ENCODE peak calls at places on chromosomes 4 and X, in four cellular contexts. One of them, this sample, is unnamed.

GRCh38 chr4:79575709-79576479 is 167.9 kb upstream of the GK2 start:
- DNase-seq in activated CD8-positive, alpha-beta T cell treated with anti-CD3 and anti-CD28 coated beads, Interleukin-2, amount 10 ng/mL, durations not matched to agents 7 days and 5 days: no peak
- DNase-seq in C1 segment of cervical spinal cord: no peak
- DNase-seq in HEK293T: no peak
- DNase-seq in this sample: no peak

GRCh38 chr4:89682808-89683207 is 154.2 kb downstream of the SNCA start:
- DNase-seq in activated CD8-positive, alpha-beta T cell treated with anti-CD3 and anti-CD28 coated beads, Interleukin-2, amount 10 ng/mL, durations not matched to agents 7 days and 5 days: no peak
- DNase-seq in C1 segment of cervical spinal cord: no peak
- DNase-seq in HEK293T: no peak
- DNase-seq in this sample: no peak

GRCh38 chrX:67523932-67524331 is 19.9 kb upstream of the AR start:
- DNase-seq in activated CD8-positive, alpha-beta T cell treated with anti-CD3 and anti-CD28 coated beads, Interleukin-2, amount 10 ng/mL, durations not matched to agents 7 days and 5 days: no peak
- DNase-seq in C1 segment of cervical spinal cord: no peak
- DNase-seq in HEK293T: no peak
- DNase-seq in this sample: no peak

GRCh38 chrX:51834076-51834475 is 59.3 kb upstream of the MAGED1 start:
- DNase-seq in activated CD8-positive, alpha-beta T cell treated with anti-CD3 and anti-CD28 coated beads, Interleukin-2, amount 10 ng/mL, durations not matched to agents 7 days and 5 days: no peak
- DNase-seq in C1 segment of cervical spinal cord: no peak
- DNase-seq in HEK293T: no peak
- DNase-seq in this sample: no peak

GRCh38 chrX:8048466-8048865 is 121.3 kb upstream of the PNPLA4 start:
- DNase-seq in activated CD8-positive, alpha-beta T cell treated with anti-CD3 and anti-CD28 coated beads, Interleukin-2, amount 10 ng/mL, durations not matched to agents 7 days and 5 days: no peak
- DNase-seq in C1 segment of cervical spinal cord: no peak
- DNase-seq in HEK293T: no peak
- DNase-seq in this sample: no peak

GRCh38 chrX:107324493-107325310 is 118.3 kb downstream of the DNAAF6 start:
- DNase-seq in activated CD8-positive, alpha-beta T cell treated with anti-CD3 and anti-CD28 coated beads, Interleukin-2, amount 10 ng/mL, durations not matched to agents 7 days and 5 days: peak
- DNase-seq in C1 segment of cervical spinal cord: no peak
- DNase-seq in HEK293T: peak
- DNase-seq in this sample: no peak

GRCh38 chr4:8369426-8370105 is 71.0 kb downstream of the ACOX3 start:
- DNase-seq in activated CD8-positive, alpha-beta T cell treated with anti-CD3 and anti-CD28 coated beads, Interleukin-2, amount 10 ng/mL, durations not matched to agents 7 days and 5 days: no peak
- DNase-seq in C1 segment of cervical spinal cord: no peak
- DNase-seq in HEK293T: no peak
- DNase-seq in this sample: no peak

GRCh38 chr4:21888195-21888976 is 60.2 kb downstream of the KCNIP4 start:
- DNase-seq in activated CD8-positive, alpha-beta T cell treated with anti-CD3 and anti-CD28 coated beads, Interleukin-2, amount 10 ng/mL, durations not matched to agents 7 days and 5 days: no peak
- DNase-seq in C1 segment of cervical spinal cord: no peak
- DNase-seq in HEK293T: no peak
- DNase-seq in this sample: peak

GRCh38 chrX:36445576-36445975 is 526.0 kb downstream of the CFAP47 start:
- DNase-seq in activated CD8-positive, alpha-beta T cell treated with anti-CD3 and anti-CD28 coated beads, Interleukin-2, amount 10 ng/mL, durations not matched to agents 7 days and 5 days: no peak
- DNase-seq in C1 segment of cervical spinal cord: no peak
- DNase-seq in HEK293T: no peak
- DNase-seq in this sample: no peak

GRCh38 chr4:14990484-14990883 is 11.8 kb upstream of the CPEB2 start:
- DNase-seq in activated CD8-positive, alpha-beta T cell treated with anti-CD3 and anti-CD28 coated beads, Interleukin-2, amount 10 ng/mL, durations not matched to agents 7 days and 5 days: no peak
- DNase-seq in C1 segment of cervical spinal cord: no peak
- DNase-seq in HEK293T: no peak
- DNase-seq in this sample: no peak

GRCh38 chr4:183099537-183100297 is 660 bp downstream of the WWC2 start:
- DNase-seq in activated CD8-positive, alpha-beta T cell treated with anti-CD3 and anti-CD28 coated beads, Interleukin-2, amount 10 ng/mL, durations not matched to agents 7 days and 5 days: no peak
- DNase-seq in C1 segment of cervical spinal cord: no peak
- DNase-seq in HEK293T: peak
- DNase-seq in this sample: no peak

GRCh38 chr4:109462297-109462696 is 28.7 kb downstream of the SEC24B start:
- DNase-seq in activated CD8-positive, alpha-beta T cell treated with anti-CD3 and anti-CD28 coated beads, Interleukin-2, amount 10 ng/mL, durations not matched to agents 7 days and 5 days: no peak
- DNase-seq in C1 segment of cervical spinal cord: no peak
- DNase-seq in HEK293T: no peak
- DNase-seq in this sample: no peak

GRCh38 chr4:24753519-24753918 is 41.9 kb upstream of the SOD3 start:
- DNase-seq in activated CD8-positive, alpha-beta T cell treated with anti-CD3 and anti-CD28 coated beads, Interleukin-2, amount 10 ng/mL, durations not matched to agents 7 days and 5 days: no peak
- DNase-seq in C1 segment of cervical spinal cord: no peak
- DNase-seq in HEK293T: no peak
- DNase-seq in this sample: peak

GRCh38 chr4:146347822-146348221 is 133.5 kb downstream of the REELD1 start:
- DNase-seq in activated CD8-positive, alpha-beta T cell treated with anti-CD3 and anti-CD28 coated beads, Interleukin-2, amount 10 ng/mL, durations not matched to agents 7 days and 5 days: no peak
- DNase-seq in C1 segment of cervical spinal cord: no peak
- DNase-seq in HEK293T: no peak
- DNase-seq in this sample: no peak

GRCh38 chr4:94454405-94454804 is 2.7 kb downstream of the PDLIM5 start:
- DNase-seq in activated CD8-positive, alpha-beta T cell treated with anti-CD3 and anti-CD28 coated beads, Interleukin-2, amount 10 ng/mL, durations not matched to agents 7 days and 5 days: no peak
- DNase-seq in C1 segment of cervical spinal cord: no peak
- DNase-seq in HEK293T: no peak
- DNase-seq in this sample: no peak

GRCh38 chr4:17595471-17596005 is 18.5 kb downstream of the LAP3 start:
- DNase-seq in activated CD8-positive, alpha-beta T cell treated with anti-CD3 and anti-CD28 coated beads, Interleukin-2, amount 10 ng/mL, durations not matched to agents 7 days and 5 days: no peak
- DNase-seq in C1 segment of cervical spinal cord: no peak
- DNase-seq in HEK293T: no peak
- DNase-seq in this sample: no peak

GRCh38 chr4:8221985-8222384 is 22.9 kb downstream of the SH3TC1 start:
- DNase-seq in activated CD8-positive, alpha-beta T cell treated with anti-CD3 and anti-CD28 coated beads, Interleukin-2, amount 10 ng/mL, durations not matched to agents 7 days and 5 days: no peak
- DNase-seq in C1 segment of cervical spinal cord: no peak
- DNase-seq in HEK293T: no peak
- DNase-seq in this sample: no peak

GRCh38 chr4:92304636-92305035 is 870 bp downstream of the GRID2 start:
- DNase-seq in activated CD8-positive, alpha-beta T cell treated with anti-CD3 and anti-CD28 coated beads, Interleukin-2, amount 10 ng/mL, durations not matched to agents 7 days and 5 days: no peak
- DNase-seq in C1 segment of cervical spinal cord: no peak
- DNase-seq in HEK293T: peak
- DNase-seq in this sample: no peak

GRCh38 chr4:173521474-173522159 is 8.4 kb downstream of the HAND2 start:
- DNase-seq in activated CD8-positive, alpha-beta T cell treated with anti-CD3 and anti-CD28 coated beads, Interleukin-2, amount 10 ng/mL, durations not matched to agents 7 days and 5 days: peak
- DNase-seq in C1 segment of cervical spinal cord: no peak
- DNase-seq in HEK293T: no peak
- DNase-seq in this sample: no peak

GRCh38 chr4:109816082-109816442 is 500 bp downstream of the GAR1 start:
- DNase-seq in activated CD8-positive, alpha-beta T cell treated with anti-CD3 and anti-CD28 coated beads, Interleukin-2, amount 10 ng/mL, durations not matched to agents 7 days and 5 days: peak
- DNase-seq in C1 segment of cervical spinal cord: no peak
- DNase-seq in HEK293T: no peak
- DNase-seq in this sample: no peak

GRCh38 chr4:82360298-82361177 is 13.3 kb downstream of the HNRNPD start:
- DNase-seq in activated CD8-positive, alpha-beta T cell treated with anti-CD3 and anti-CD28 coated beads, Interleukin-2, amount 10 ng/mL, durations not matched to agents 7 days and 5 days: no peak
- DNase-seq in C1 segment of cervical spinal cord: no peak
- DNase-seq in HEK293T: peak
- DNase-seq in this sample: no peak

GRCh38 chrX:153800177-153800722 is 5.8 kb downstream of the SSR4 start:
- DNase-seq in activated CD8-positive, alpha-beta T cell treated with anti-CD3 and anti-CD28 coated beads, Interleukin-2, amount 10 ng/mL, durations not matched to agents 7 days and 5 days: no peak
- DNase-seq in C1 segment of cervical spinal cord: no peak
- DNase-seq in HEK293T: no peak
- DNase-seq in this sample: no peak

GRCh38 chr4:155245105-155245504 is 36.7 kb downstream of the NPY2R start:
- DNase-seq in activated CD8-positive, alpha-beta T cell treated with anti-CD3 and anti-CD28 coated beads, Interleukin-2, amount 10 ng/mL, durations not matched to agents 7 days and 5 days: no peak
- DNase-seq in C1 segment of cervical spinal cord: no peak
- DNase-seq in HEK293T: no peak
- DNase-seq in this sample: no peak

GRCh38 chr4:53935780-53936179 is 128.6 kb downstream of the CHIC2 start:
- DNase-seq in activated CD8-positive, alpha-beta T cell treated with anti-CD3 and anti-CD28 coated beads, Interleukin-2, amount 10 ng/mL, durations not matched to agents 7 days and 5 days: no peak
- DNase-seq in C1 segment of cervical spinal cord: no peak
- DNase-seq in HEK293T: no peak
- DNase-seq in this sample: no peak

GRCh38 chr4:100286601-100287000 is 96.3 kb upstream of the DDIT4L start:
- DNase-seq in activated CD8-positive, alpha-beta T cell treated with anti-CD3 and anti-CD28 coated beads, Interleukin-2, amount 10 ng/mL, durations not matched to agents 7 days and 5 days: no peak
- DNase-seq in C1 segment of cervical spinal cord: no peak
- DNase-seq in HEK293T: no peak
- DNase-seq in this sample: no peak

GRCh38 chrX:154368630-154369452 is 5.6 kb downstream of the FLNA start:
- DNase-seq in activated CD8-positive, alpha-beta T cell treated with anti-CD3 and anti-CD28 coated beads, Interleukin-2, amount 10 ng/mL, durations not matched to agents 7 days and 5 days: peak
- DNase-seq in C1 segment of cervical spinal cord: no peak
- DNase-seq in HEK293T: no peak
- DNase-seq in this sample: peak

GRCh38 chrX:5979338-5979737 is 249.3 kb downstream of the NLGN4X start:
- DNase-seq in activated CD8-positive, alpha-beta T cell treated with anti-CD3 and anti-CD28 coated beads, Interleukin-2, amount 10 ng/mL, durations not matched to agents 7 days and 5 days: no peak
- DNase-seq in C1 segment of cervical spinal cord: no peak
- DNase-seq in HEK293T: no peak
- DNase-seq in this sample: no peak

GRCh38 chr4:91830681-91831395 is 472.9 kb upstream of the GRID2 start:
- DNase-seq in activated CD8-positive, alpha-beta T cell treated with anti-CD3 and anti-CD28 coated beads, Interleukin-2, amount 10 ng/mL, durations not matched to agents 7 days and 5 days: no peak
- DNase-seq in C1 segment of cervical spinal cord: no peak
- DNase-seq in HEK293T: no peak
- DNase-seq in this sample: no peak

GRCh38 chrX:128106630-128107029 is 54.4 kb upstream of the ACTRT1 start:
- DNase-seq in activated CD8-positive, alpha-beta T cell treated with anti-CD3 and anti-CD28 coated beads, Interleukin-2, amount 10 ng/mL, durations not matched to agents 7 days and 5 days: no peak
- DNase-seq in C1 segment of cervical spinal cord: no peak
- DNase-seq in HEK293T: peak
- DNase-seq in this sample: no peak

GRCh38 chrX:116230136-116230886 is 59.8 kb downstream of the AGTR2 start:
- DNase-seq in activated CD8-positive, alpha-beta T cell treated with anti-CD3 and anti-CD28 coated beads, Interleukin-2, amount 10 ng/mL, durations not matched to agents 7 days and 5 days: no peak
- DNase-seq in C1 segment of cervical spinal cord: no peak
- DNase-seq in HEK293T: no peak
- DNase-seq in this sample: no peak

This sample was measured in A172.